ENCODE peak calls at places on chromosomes 2 and 18, in seven cellular contexts. R is breast epithelium, F is A549, N is endothelial cell of umbilical vein, G is IMR-90, X is prostate gland, E is heart left ventricle. L is an unnamed sample. For H3K4me1, the result is how much of the 10 kb centered on the place peaks cover.

GRCh38 chr2:111659361-111660281 is 224.4 kb downstream of the ANAPC1 start:
- DNase-seq in R (no peak), F (peak), E (no peak), X (peak), N (peak), G (peak), L (peak)

GRCh38 chr2:189982777-189983394 is 79.6 kb downstream of the MSTN start:
- DNase-seq in F (peak), N (peak), G (no peak), X (no peak), R (no peak), E (no peak), L (no peak)

GRCh38 chr2:45892236-45892701 is 240.8 kb downstream of the PRKCE start:
- DNase-seq in R (no peak), F (no peak), N (peak), X (no peak), E (no peak), G (no peak), L (no peak)

GRCh38 chr18:10166164-10166807 is 252.5 kb downstream of the VAPA start:
- DNase-seq in R (no peak), F (no peak), N (no peak), X (no peak), E (no peak), G (no peak), L (no peak)

GRCh38 chr2:207042155-207042554 is 102.8 kb downstream of the CPO start:
- DNase-seq in E (no peak), N (no peak), G (peak), X (no peak), F (no peak), R (no peak), L (no peak)

GRCh38 chr2:136361521-136361920 is 243.6 kb upstream of the CXCR4 start:
- DNase-seq in E (no peak), F (no peak), N (no peak), X (no peak), R (no peak), G (no peak), L (no peak)

GRCh38 chr2:24106786-24107185 is 16.3 kb downstream of the PFN4 start:
- DNase-seq in N (no peak), X (no peak), G (no peak), R (no peak), E (no peak), F (no peak), L (no peak)

GRCh38 chr2:41959760-41960159 is 88.1 kb upstream of the PKDCC start:
- DNase-seq in E (no peak), R (no peak), F (no peak), N (no peak), G (no peak), X (no peak), L (no peak)

GRCh38 chr2:231926761-231927565 is 767 bp upstream of the NPPC start:
- DNase-seq in X (peak), E (no peak), R (peak), N (no peak), G (peak), F (no peak), L (no peak)

GRCh38 chr2:182763311-182763912 is 47.4 kb downstream of the DNAJC10 start:
- DNase-seq in N (peak), R (no peak), X (peak), G (peak), E (no peak), F (peak), L (no peak)

GRCh38 chr2:23803275-23803964 is 123.5 kb downstream of the ATAD2B start:
- DNase-seq in R (no peak), G (peak), F (no peak), X (no peak), E (no peak), N (peak), L (no peak)

GRCh38 chr18:79911009-79911870 is 40.2 kb downstream of the SLC66A2 start:
- DNase-seq in E (no peak), F (no peak), G (no peak), R (peak), X (no peak), N (no peak), L (peak)

GRCh38 chr2:1210352-1210751 is 202.9 kb upstream of the TPO start:
- DNase-seq in R (no peak), X (no peak), E (no peak), G (no peak), F (no peak), N (no peak), L (no peak)

GRCh38 chr18:56921888-56922480 is 224.9 kb upstream of the BOD1L2 start:
- DNase-seq in X (no peak), N (no peak), R (no peak), G (peak), E (no peak), F (no peak), L (no peak)

GRCh38 chr18:56927795-56928194 is 219.1 kb upstream of the BOD1L2 start:
- DNase-seq in N (no peak), G (no peak), F (no peak), R (no peak), E (no peak), X (no peak), L (no peak)

GRCh38 chr18:56929861-56930260 is 217.0 kb upstream of the BOD1L2 start:
- DNase-seq in G (no peak), F (no peak), N (no peak), R (no peak), X (no peak), E (no peak), L (no peak)

GRCh38 chr18:56926740-56927139 is 220.1 kb upstream of the BOD1L2 start:
- DNase-seq in F (no peak), N (no peak), G (no peak), R (no peak), E (no peak), X (no peak), L (no peak)
- H3K4me1 ChIP-seq in F (under half), N (under half), G (under half), R (under half), E (under half), X (under half), L (under half)

DNA sequence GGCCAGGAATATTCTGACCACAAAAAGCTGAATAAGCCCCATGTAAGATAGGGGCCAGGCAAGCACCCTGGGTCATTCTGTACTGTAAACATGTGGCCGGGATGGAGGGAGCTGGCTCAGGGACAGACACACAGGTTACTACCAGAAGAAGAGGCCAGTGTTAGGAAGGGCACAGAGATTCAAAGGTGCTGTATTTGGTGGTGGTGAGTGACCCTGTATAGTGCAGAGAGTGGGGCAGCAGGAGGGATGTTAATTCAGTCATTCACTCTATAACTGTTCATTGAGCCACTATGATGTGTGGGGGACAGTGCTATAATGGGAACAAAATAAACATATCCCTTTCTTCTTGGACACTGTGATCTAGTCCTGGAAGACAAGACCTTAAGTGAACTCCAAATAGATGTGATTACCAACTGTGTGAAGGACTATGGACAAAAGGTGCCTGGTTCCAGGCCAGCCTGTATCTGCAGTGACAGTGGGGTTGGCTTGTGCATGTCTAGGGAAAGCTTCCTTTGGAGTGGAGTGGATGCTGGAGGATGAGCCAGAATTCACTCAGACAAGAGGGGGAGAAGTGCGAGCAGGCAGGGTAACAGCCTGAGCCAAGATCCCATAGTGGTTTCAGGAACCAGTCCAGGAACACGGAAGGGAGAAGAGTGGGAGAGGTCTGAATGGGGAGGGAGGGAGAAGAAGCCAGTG is 8.3 kb downstream of the MOCOS start:
- DNase-seq in F (no peak), X (no peak), E (no peak), R (no peak), G (no peak), N (no peak), L (no peak)
- TF ChIP-seq POLR2A in F (no peak), X (no peak), E (no peak), R (no peak), G (no peak), N (no peak), L (no peak)

GRCh38 chr2:14448340-14448739 is 184.2 kb upstream of the LRATD1 start:
- DNase-seq in X (no peak), E (no peak), R (no peak), F (no peak), G (no peak), N (no peak), L (no peak)

GRCh38 chr2:14445670-14446069 is 186.8 kb upstream of the LRATD1 start:
- DNase-seq in R (no peak), X (no peak), F (no peak), E (no peak), G (no peak), N (no peak), L (no peak)

GRCh38 chr2:14454102-14454676 is 178.3 kb upstream of the LRATD1 start:
- DNase-seq in X (no peak), R (no peak), E (no peak), N (no peak), F (no peak), G (no peak), L (no peak)

DNA sequence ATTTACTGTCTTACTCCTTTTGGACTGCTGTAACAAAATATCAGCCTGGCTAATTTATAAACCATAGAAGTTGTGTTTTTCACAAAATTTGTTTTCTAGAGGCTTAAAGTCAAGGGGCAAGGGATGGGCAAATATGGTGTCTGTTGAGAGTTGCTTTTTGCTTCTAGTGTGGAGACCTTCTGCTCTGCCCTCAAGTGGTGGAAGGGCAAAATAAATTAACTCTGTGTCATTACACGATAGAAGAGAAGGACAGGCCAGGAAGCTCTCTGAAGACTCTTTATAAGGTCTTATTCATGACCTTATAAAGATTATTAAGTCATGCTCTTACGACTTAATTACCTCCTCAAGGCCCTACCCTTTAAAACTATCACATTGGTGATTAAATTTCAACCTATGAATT is 181.2 kb upstream of the LRATD1 start:
- DNase-seq in G (no peak), E (no peak), R (no peak), F (no peak), N (no peak), X (no peak), L (no peak)
- TF ChIP-seq CTCF in G (no peak), E (no peak), R (no peak), F (no peak), N (no peak), X (no peak), L (no peak)

DNA sequence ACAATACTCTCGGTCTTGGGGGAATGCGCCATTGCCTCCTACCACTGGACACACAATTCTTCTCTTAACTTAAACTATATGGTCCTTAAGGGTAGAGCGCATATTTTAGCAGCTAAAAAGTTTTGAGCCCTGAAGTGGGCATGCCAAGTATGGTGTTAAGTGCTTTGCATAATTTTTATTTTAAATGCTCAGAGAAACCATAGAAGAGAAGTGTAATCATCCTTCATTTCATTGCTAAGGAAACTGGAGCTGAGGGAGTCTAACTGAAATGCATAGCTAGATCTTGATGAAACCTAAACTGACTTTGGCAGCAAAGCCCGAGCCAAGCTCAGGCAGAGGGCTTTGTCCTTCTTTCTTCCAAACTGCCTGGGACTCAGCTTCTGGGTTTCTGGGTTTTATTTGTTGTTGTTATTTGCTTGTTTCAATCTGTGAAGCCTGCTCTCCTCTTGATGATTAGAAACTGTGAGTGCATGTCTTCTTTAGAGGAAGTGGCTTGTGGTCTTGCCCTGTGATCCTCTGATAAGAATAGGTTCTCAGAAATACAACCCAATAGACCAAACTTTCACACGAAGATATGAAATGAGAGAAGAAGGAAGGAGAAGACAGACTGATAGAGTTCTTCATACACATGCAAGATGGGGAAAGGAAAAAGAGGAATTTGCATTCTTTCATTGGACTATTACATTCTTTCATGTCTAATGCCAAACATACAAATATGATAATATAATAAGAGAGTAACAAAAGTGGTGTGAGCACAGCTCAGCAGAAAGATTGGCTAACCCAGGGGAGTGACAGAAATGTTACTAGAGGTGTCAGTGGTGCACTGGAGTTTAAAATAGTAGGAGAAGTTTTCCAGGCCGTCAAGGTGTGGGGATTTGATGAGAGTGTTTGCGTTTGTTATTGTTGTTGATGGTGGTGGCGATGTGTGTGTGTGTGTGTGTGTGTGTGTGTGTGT is 7.5 kb upstream of the RNF144A start:
- DNase-seq in N (no peak), F (no peak), G (no peak), R (no peak), X (no peak), E (no peak), L (no peak)
- H3K4me1 ChIP-seq in N (under half), F (under half), G (under half), R (under half), X (under half), E (under half), L (under half)

DNA sequence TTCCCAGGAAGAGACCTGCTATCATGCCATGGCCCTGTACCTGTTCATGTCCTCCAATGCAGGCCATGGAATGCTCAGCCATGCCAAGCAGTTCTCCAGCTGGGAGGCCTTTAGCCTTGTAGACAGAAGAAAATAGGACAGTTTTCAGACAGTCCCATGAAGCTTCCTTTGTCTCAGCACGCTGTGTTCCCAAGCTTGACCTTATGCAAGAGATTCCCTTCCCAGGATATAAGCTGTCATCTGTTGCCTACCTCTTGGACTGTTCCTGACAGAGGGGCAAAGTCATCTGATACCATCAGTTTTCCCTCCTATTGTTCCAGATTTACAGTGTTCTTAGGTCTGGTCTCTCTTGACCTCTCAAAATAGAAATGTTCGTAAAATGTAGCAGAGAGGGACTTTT is 96.6 kb upstream of the EML6 start:
- DNase-seq in G (no peak), X (no peak), F (no peak), R (no peak), N (no peak), E (no peak), L (no peak)
- TF ChIP-seq POLR2A in G (no peak), X (no peak), F (no peak), R (no peak), N (no peak), E (no peak), L (no peak)

GRCh38 chr2:29238497-29238896 is 123.3 kb downstream of the CLIP4 start:
- DNase-seq in E (no peak), G (peak), N (peak), F (peak), X (no peak), R (no peak), L (no peak)
- TF ChIP-seq CTCF in E (peak), G (peak), N (peak), F (peak), X (peak), R (no peak), L (peak)